ENCODE peak calls at places on chromosomes 13 and 19, in eight cellular contexts. P, O, V, K, F, S, X and T are unnamed samples.

GRCh38 chr13:63075126-63075525 is 1659.5 kb upstream of the PCDH20 start:
- DNase-seq in X (no peak), V (no peak), O (no peak), K (no peak), S (no peak), P (no peak), F (no peak), T (no peak)

GRCh38 chr19:30450945-30451344 is 78.8 kb downstream of the ZNF536 start:
- DNase-seq in F (no peak), X (no peak), K (no peak), V (no peak), P (no peak), O (no peak), S (no peak), T (no peak)

GRCh38 chr13:23899555-23899954 is 2.3 kb upstream of the C1QTNF9B start:
- DNase-seq in S (no peak), V (no peak), X (no peak), F (peak), K (peak), O (peak), P (no peak), T (peak)

GRCh38 chr19:39197808-39198207 is 1.0 kb downstream of the NCCRP1 start:
- DNase-seq in F (no peak), X (no peak), S (peak), O (no peak), P (no peak), K (no peak), V (no peak), T (no peak)

GRCh38 chr19:20271215-20271926 is 104.4 kb downstream of the ZNF486 start:
- DNase-seq in V (no peak), S (no peak), X (no peak), F (no peak), O (no peak), P (no peak), K (no peak), T (no peak)

GRCh38 chr19:5211217-5211822 is 129.3 kb downstream of the PTPRS start:
- DNase-seq in P (no peak), S (no peak), O (no peak), F (no peak), V (no peak), X (no peak), K (no peak), T (no peak)

GRCh38 chr13:78147905-78148304 is 229.3 kb upstream of the EDNRB start:
- DNase-seq in S (no peak), P (no peak), V (no peak), O (no peak), F (peak), X (no peak), K (no peak), T (no peak)

GRCh38 chr13:54733639-54734038 is 1705.0 kb downstream of the OLFM4 start:
- DNase-seq in K (no peak), P (no peak), F (no peak), V (no peak), S (no peak), X (no peak), O (no peak), T (no peak)

GRCh38 chr19:2984196-2984490 is 6.8 kb downstream of the TLE6 start:
- DNase-seq in X (no peak), V (no peak), K (no peak), S (peak), P (no peak), O (no peak), F (no peak), T (no peak)

GRCh38 chr13:86193281-86193680 is 394.1 kb upstream of the SLITRK6 start:
- DNase-seq in V (no peak), O (no peak), F (no peak), S (no peak), P (no peak), X (no peak), K (no peak), T (no peak)

GRCh38 chr19:32917612-32917996 is 48.0 kb upstream of the SLC7A9 start:
- DNase-seq in S (no peak), O (no peak), X (no peak), K (no peak), P (no peak), F (no peak), V (no peak), T (no peak)

GRCh38 chr13:113649212-113649611 is 8.8 kb downstream of the ATP4B start:
- DNase-seq in V (peak), F (no peak), K (no peak), P (peak), S (no peak), O (peak), X (no peak), T (peak)

GRCh38 chr13:104648291-104648690 is 1582.1 kb upstream of the SLC10A2 start:
- DNase-seq in O (no peak), V (no peak), K (no peak), F (no peak), S (no peak), P (no peak), X (no peak), T (no peak)

GRCh38 chr19:32407004-32407992 is 1.7 kb downstream of the DPY19L3 start:
- DNase-seq in O (no peak), S (no peak), F (peak), X (peak), V (peak), P (peak), K (no peak), T (peak)

GRCh38 chr13:110434629-110435028 is 126.9 kb downstream of the RAB20 start:
- DNase-seq in K (no peak), F (no peak), S (no peak), X (peak), O (no peak), P (no peak), V (no peak), T (no peak)

GRCh38 chr19:2648528-2648937 is 54.0 kb downstream of the GNG7 start:
- DNase-seq in O (peak), S (peak), V (peak), F (peak), P (peak), X (no peak), K (peak), T (peak)

GRCh38 chr19:10624585-10624984 is 768 bp upstream of the SLC44A2 start:
- DNase-seq in P (peak), K (no peak), F (no peak), O (peak), S (no peak), V (peak), X (no peak), T (no peak)

GRCh38 chr13:111319998-111320911 is at the start of gene TEX29:
- DNase-seq in K (no peak), X (no peak), V (no peak), O (peak), S (no peak), F (no peak), P (no peak), T (no peak)

GRCh38 chr19:32287811-32288227 is 57.6 kb upstream of the ZNF507 start:
- DNase-seq in X (no peak), K (peak), O (peak), S (peak), P (peak), V (peak), F (peak), T (peak)

GRCh38 chr13:58795715-58796114 is 1164.2 kb downstream of the PCDH17 start:
- DNase-seq in K (no peak), O (no peak), S (no peak), X (no peak), F (no peak), V (no peak), P (no peak), T (no peak)

GRCh38 chr19:6457958-6458694 is 1.5 kb downstream of the SLC25A23 start:
- DNase-seq in P (no peak), X (no peak), S (no peak), V (no peak), O (no peak), F (no peak), K (no peak), T (peak)

GRCh38 chr19:3653081-3653795 is 26.6 kb upstream of the CACTIN start:
- DNase-seq in X (no peak), S (no peak), F (no peak), P (no peak), K (no peak), V (no peak), O (no peak), T (no peak)

GRCh38 chr13:49655906-49656305 is 27.6 kb downstream of the ARL11 start:
- DNase-seq in O (no peak), P (no peak), X (no peak), S (no peak), F (peak), V (no peak), K (no peak), T (no peak)

GRCh38 chr13:110293037-110293436 is 13.9 kb downstream of the COL4A1 start:
- DNase-seq in O (peak), K (no peak), V (no peak), S (no peak), P (no peak), X (no peak), F (no peak), T (no peak)

GRCh38 chr13:64912141-64912540 is 2318.0 kb downstream of the PCDH9 start:
- DNase-seq in V (no peak), S (no peak), X (no peak), O (no peak), P (no peak), K (no peak), F (peak), T (no peak)

DNA sequence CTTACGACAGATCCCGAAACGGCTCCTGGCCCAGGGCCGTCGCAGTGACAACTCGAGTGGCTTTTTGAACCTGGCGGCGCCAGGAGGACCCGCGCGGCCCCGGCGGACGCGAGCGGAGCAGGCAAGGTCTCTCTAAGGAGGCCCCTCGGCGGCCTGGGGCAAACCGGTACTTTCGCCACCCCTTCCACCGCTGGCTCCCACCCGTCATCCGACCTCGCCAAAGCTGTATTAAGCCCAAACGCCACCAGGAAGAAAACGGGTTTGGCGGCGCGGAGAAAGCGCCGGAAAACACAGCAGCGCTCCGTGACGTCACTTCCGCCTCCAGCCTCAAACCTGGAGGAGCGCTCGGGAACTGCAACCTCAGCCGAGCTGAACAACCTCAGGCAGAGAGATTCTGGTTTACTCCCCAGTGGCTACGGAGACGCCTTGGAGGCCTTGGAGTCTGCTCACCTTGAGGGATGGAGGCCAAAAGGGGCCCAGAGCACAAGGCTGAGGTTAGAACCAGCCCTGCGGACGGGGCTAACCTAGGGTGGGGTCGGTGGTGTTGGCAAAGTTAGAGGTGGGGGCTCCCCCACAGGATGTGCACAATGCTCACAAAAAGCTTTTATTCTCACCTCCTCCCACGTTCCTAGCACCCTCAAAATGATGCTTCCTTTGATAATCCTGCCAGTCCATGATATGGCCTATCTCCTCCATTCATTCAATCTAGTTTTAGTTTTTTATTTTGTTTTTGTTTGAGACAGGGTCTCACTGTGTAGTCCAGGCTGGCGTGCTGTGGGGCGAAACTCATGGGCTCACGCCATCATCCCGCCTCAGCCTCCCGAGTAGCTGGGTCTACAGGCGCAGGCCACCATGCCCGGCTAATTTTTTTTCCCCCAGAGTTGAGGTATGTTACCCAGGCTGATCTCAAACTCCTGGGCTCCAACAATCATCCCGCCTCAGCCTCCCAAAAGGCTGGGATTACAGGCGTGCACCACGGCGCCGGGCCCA is at the start of gene ZNF266:
- DNase-seq in S (peak), K (peak), P (peak), O (peak), V (peak), X (no peak), F (peak), T (peak)
- TF ChIP-seq POLR2A in S (peak), K (peak), P (peak), O (no peak), V (no peak), X (no peak), F (peak), T (no peak)

DNA sequence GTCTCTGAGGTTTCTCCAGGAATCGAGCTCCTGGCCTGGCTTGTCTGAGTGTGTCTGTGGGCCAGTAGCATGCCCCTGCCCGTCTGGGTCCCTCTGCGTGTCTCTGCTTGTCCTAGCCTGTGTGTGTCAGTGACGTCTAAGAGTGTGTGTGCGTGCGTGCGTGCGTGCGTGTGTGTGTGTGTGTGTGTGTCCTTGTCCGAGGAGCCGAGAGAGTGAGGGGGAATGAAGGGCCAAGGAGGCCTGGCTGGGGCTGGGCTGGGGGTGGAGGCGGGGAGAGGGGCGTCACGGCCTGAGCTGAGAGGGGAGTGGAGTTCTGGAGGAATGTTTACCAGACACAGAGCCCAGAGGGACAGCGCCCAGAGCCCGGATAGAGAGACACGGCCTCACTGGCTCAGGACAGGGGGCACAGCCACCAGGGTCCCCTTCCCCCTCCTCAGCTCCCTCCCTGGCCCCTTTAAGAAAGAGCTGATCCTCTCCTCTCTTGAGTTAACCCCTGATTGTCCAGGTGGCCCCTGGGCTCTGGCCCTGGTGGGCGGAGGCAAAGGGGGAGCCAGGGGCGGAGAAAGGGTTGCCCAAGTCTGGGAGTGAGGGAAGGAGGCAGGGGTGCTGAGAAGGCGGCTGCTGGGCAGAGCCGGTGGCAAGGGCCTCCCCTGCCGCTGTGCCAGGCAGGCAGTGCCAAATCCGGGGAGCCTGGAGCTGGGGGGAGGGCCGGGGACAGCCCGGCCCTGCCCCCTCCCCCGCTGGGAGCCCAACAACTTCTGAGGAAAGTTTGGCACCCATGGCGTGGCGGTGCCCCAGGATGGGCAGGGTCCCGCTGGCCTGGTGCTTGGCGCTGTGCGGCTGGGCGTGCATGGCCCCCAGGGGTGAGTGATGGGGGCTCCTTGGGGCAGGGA is at the start of gene AXL:
- DNase-seq in O (peak), V (peak), S (peak), X (peak), K (peak), P (peak), F (peak), T (peak)
- TF ChIP-seq POLR2A in O (no peak), V (no peak), S (peak), X (no peak), K (peak), P (peak), F (peak), T (peak)

GRCh38 chr19:56091066-56091490 is 30.0 kb downstream of the ZNF787 start:
- DNase-seq in F (peak), X (no peak), P (no peak), V (no peak), O (no peak), K (no peak), S (no peak), T (no peak)

GRCh38 chr19:56094449-56094848 is 26.6 kb downstream of the ZNF787 start:
- DNase-seq in K (no peak), P (no peak), O (no peak), S (no peak), F (no peak), V (no peak), X (no peak), T (no peak)

GRCh38 chr19:56089344-56089743 is 31.8 kb downstream of the ZNF787 start:
- DNase-seq in V (no peak), X (no peak), K (peak), S (no peak), F (no peak), P (no peak), O (no peak), T (no peak)

GRCh38 chr19:56091751-56092546 is 29.1 kb downstream of the ZNF787 start:
- DNase-seq in O (no peak), S (no peak), V (no peak), X (no peak), P (no peak), K (no peak), F (no peak), T (no peak)

GRCh38 chr19:56092685-56093631 is 28.1 kb downstream of the ZNF787 start:
- DNase-seq in P (no peak), K (peak), S (no peak), X (no peak), O (no peak), V (no peak), F (no peak), T (no peak)
- TF ChIP-seq POLR2A in P (no peak), K (no peak), S (no peak), X (no peak), O (no peak), V (no peak), F (no peak), T (no peak)

GRCh38 chr19:42443944-42444398 is 1.2 kb upstream of the CXCL17 start:
- DNase-seq in F (no peak), P (no peak), O (no peak), K (no peak), S (no peak), V (peak), X (no peak), T (no peak)
- TF ChIP-seq POLR2A in F (no peak), P (no peak), O (no peak), K (no peak), S (no peak), V (no peak), X (no peak), T (no peak)

GRCh38 chr19:54462072-54462712 is 1.4 kb downstream of the LENG9 start:
- DNase-seq in O (no peak), S (no peak), K (peak), X (no peak), V (peak), F (no peak), P (peak), T (no peak)

GRCh38 chr19:54462713-54463530 is 656 bp downstream of the LENG9 start:
- DNase-seq in K (peak), F (peak), V (peak), S (no peak), O (peak), X (no peak), P (peak), T (peak)

GRCh38 chr19:54464044-54464623 is 556 bp upstream of the LENG9 start:
- DNase-seq in P (peak), V (peak), O (peak), X (peak), F (peak), S (peak), K (peak), T (peak)

GRCh38 chr19:54464624-54465266 is 1.2 kb upstream of the LENG9 start:
- DNase-seq in P (peak), K (peak), X (peak), O (peak), F (peak), S (peak), V (peak), T (peak)

DNA sequence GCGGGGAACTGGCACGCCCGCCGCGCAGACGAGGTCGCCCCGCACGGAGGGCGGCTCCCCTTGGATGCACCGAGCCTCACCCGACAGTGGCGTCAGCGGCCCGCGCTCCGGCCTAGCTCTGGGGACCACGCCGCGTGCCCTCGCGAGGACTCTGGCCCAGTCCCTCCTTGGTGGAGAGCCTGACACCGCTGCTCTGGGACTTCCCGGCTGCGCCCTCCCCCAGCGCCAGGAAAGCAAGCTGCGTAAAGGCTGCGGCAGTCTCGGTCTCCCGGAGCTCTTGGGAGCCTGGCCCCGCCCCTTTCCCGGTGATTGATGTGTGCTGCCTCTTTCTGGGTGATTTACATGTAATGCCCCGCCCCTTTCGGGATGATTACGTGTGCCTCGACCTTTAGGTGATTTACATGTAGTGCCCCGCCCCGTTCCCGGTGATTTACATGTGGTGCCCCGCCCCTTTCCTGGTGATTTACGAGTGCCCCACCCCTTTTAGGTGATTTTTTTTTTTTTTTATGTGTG is at the start of gene LENG9:
- DNase-seq in S (peak), F (peak), P (peak), X (no peak), O (peak), K (peak), V (peak), T (peak)
- TF ChIP-seq POLR2A in S (no peak), F (peak), P (peak), X (no peak), O (peak), K (peak), V (no peak), T (peak)

GRCh38 chr19:52269338-52270261 is at the start of gene ZNF766:
- DNase-seq in X (peak), V (peak), O (peak), S (peak), K (peak), F (peak), P (peak), T (peak)
- TF ChIP-seq POLR2A in X (peak), V (no peak), O (peak), S (peak), K (peak), F (peak), P (peak), T (peak)

GRCh38 chr19:28521169-28521568 is 691.8 kb downstream of the UQCRFS1 start:
- DNase-seq in V (no peak), X (no peak), K (no peak), P (no peak), O (no peak), F (no peak), S (no peak), T (no peak)

GRCh38 chr19:28521614-28522544 is 691.1 kb downstream of the UQCRFS1 start:
- DNase-seq in K (no peak), F (no peak), V (no peak), S (no peak), X (peak), P (no peak), O (no peak), T (no peak)

GRCh38 chr19:28519950-28520861 is 692.7 kb downstream of the UQCRFS1 start:
- DNase-seq in S (peak), P (no peak), V (no peak), F (no peak), O (no peak), K (no peak), X (peak), T (peak)

GRCh38 chr19:28516415-28516872 is 696.5 kb downstream of the UQCRFS1 start:
- DNase-seq in F (no peak), P (no peak), X (no peak), O (no peak), S (no peak), K (no peak), V (no peak), T (no peak)

DNA sequence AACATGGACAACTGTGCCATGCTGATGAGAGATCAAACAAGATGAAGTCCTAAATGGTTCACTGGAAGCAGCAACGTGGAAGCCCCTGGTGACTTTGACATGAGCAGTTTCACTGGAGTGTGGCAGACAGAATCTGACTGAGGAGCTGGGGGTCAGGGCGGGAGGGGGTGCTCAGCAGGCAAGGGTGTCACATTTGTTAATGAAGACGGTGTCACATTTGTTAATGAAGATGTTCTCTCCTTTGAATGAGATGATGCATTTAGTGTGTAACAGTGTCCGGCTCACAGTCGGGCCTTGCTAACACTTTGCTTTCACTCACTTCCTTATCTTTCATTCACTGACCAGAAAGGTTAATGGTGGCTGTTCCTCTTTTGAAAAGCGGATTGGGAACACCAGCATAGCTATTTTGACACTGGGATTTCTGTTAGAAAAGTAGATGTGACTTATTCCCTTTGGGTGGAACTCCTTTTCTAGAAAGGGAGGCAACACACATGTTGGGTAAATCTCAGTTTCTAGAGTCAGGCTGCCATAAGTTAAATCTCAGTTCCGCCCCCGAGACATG is 693.7 kb downstream of the UQCRFS1 start:
- DNase-seq in S (no peak), K (no peak), O (no peak), F (no peak), P (no peak), V (no peak), X (peak), T (no peak)
- TF ChIP-seq POLR2A in S (no peak), K (no peak), O (no peak), F (no peak), P (no peak), V (no peak), X (no peak), T (no peak)